ENCODE peak calls at places on chromosomes 6 and 20, in nine cellular contexts. One of them, this sample, is unnamed.

GRCh38 chr6:69422474-69422873 is 374.3 kb downstream of the LMBRD1 start:
- DNase-seq in M059J: no peak
- DNase-seq in stimulated activated CD4-positive, alpha-beta T cell treated with anti-CD3 and anti-CD28 coated beads, Interleukin-1b, Interleukin-23, amount 100 ng/mL, for 24 hours: no peak
- DNase-seq in iris pigment epithelial cell: no peak
- DNase-seq in NCI-H1092: no peak
- DNase-seq in body of pancreas: no peak
- DNase-seq in right lobe of liver: no peak
- DNase-seq in NCI-H2029 treated with DMSO at 0.1 percent for 48 hours: no peak
- DNase-seq in heart right ventricle: no peak
- DNase-seq in this sample: no peak

GRCh38 chr6:42378125-42378524 is 73.6 kb downstream of the TRERF1 start:
- DNase-seq in heart right ventricle: no peak
- DNase-seq in right lobe of liver: no peak
- DNase-seq in stimulated activated CD4-positive, alpha-beta T cell treated with anti-CD3 and anti-CD28 coated beads, Interleukin-1b, Interleukin-23, amount 100 ng/mL, for 24 hours: no peak
- DNase-seq in iris pigment epithelial cell: no peak
- DNase-seq in NCI-H2029 treated with DMSO at 0.1 percent for 48 hours: no peak
- DNase-seq in NCI-H1092: no peak
- DNase-seq in M059J: no peak
- DNase-seq in body of pancreas: no peak
- DNase-seq in this sample: no peak

GRCh38 chr6:40486576-40486975 is 100.6 kb downstream of the LRFN2 start:
- DNase-seq in body of pancreas: no peak
- DNase-seq in right lobe of liver: no peak
- DNase-seq in NCI-H1092: no peak
- DNase-seq in iris pigment epithelial cell: no peak
- DNase-seq in heart right ventricle: no peak
- DNase-seq in NCI-H2029 treated with DMSO at 0.1 percent for 48 hours: no peak
- DNase-seq in stimulated activated CD4-positive, alpha-beta T cell treated with anti-CD3 and anti-CD28 coated beads, Interleukin-1b, Interleukin-23, amount 100 ng/mL, for 24 hours: no peak
- DNase-seq in M059J: no peak
- DNase-seq in this sample: no peak

GRCh38 chr6:111238464-111239119 is 151.3 kb downstream of the SLC16A10 start:
- DNase-seq in stimulated activated CD4-positive, alpha-beta T cell treated with anti-CD3 and anti-CD28 coated beads, Interleukin-1b, Interleukin-23, amount 100 ng/mL, for 24 hours: no peak
- DNase-seq in right lobe of liver: no peak
- DNase-seq in NCI-H2029 treated with DMSO at 0.1 percent for 48 hours: no peak
- DNase-seq in body of pancreas: peak; percentile 25
- DNase-seq in iris pigment epithelial cell: peak; percentile 80
- DNase-seq in NCI-H1092: no peak
- DNase-seq in heart right ventricle: no peak
- DNase-seq in M059J: peak; percentile 84
- DNase-seq in this sample: peak; percentile 69

GRCh38 chr6:152267967-152268845 is 369.0 kb downstream of the SYNE1 start:
- DNase-seq in NCI-H1092: peak; percentile 17
- DNase-seq in M059J: peak; percentile 37
- DNase-seq in right lobe of liver: no peak
- DNase-seq in iris pigment epithelial cell: peak; percentile 14
- DNase-seq in stimulated activated CD4-positive, alpha-beta T cell treated with anti-CD3 and anti-CD28 coated beads, Interleukin-1b, Interleukin-23, amount 100 ng/mL, for 24 hours: peak; percentile 5
- DNase-seq in heart right ventricle: no peak
- DNase-seq in body of pancreas: no peak
- DNase-seq in NCI-H2029 treated with DMSO at 0.1 percent for 48 hours: no peak
- DNase-seq in this sample: peak; percentile 35

GRCh38 chr6:97819680-97820079 is 536.7 kb upstream of the MMS22L start:
- DNase-seq in stimulated activated CD4-positive, alpha-beta T cell treated with anti-CD3 and anti-CD28 coated beads, Interleukin-1b, Interleukin-23, amount 100 ng/mL, for 24 hours: no peak
- DNase-seq in heart right ventricle: no peak
- DNase-seq in M059J: no peak
- DNase-seq in NCI-H1092: no peak
- DNase-seq in NCI-H2029 treated with DMSO at 0.1 percent for 48 hours: no peak
- DNase-seq in right lobe of liver: no peak
- DNase-seq in iris pigment epithelial cell: no peak
- DNase-seq in body of pancreas: no peak
- DNase-seq in this sample: no peak

GRCh38 chr20:35305682-35306556 is 13.7 kb upstream of the FAM83C start:
- DNase-seq in NCI-H1092: no peak
- DNase-seq in stimulated activated CD4-positive, alpha-beta T cell treated with anti-CD3 and anti-CD28 coated beads, Interleukin-1b, Interleukin-23, amount 100 ng/mL, for 24 hours: peak; percentile 49
- DNase-seq in iris pigment epithelial cell: peak; percentile 100
- DNase-seq in body of pancreas: peak; percentile 54
- DNase-seq in M059J: peak; percentile 100
- DNase-seq in NCI-H2029 treated with DMSO at 0.1 percent for 48 hours: no peak
- DNase-seq in heart right ventricle: no peak
- DNase-seq in right lobe of liver: peak; percentile 65
- DNase-seq in this sample: peak; percentile 100

GRCh38 chr6:296151-297122 is 4.2 kb downstream of the DUSP22 start:
- DNase-seq in heart right ventricle: no peak
- DNase-seq in NCI-H2029 treated with DMSO at 0.1 percent for 48 hours: no peak
- DNase-seq in M059J: peak; percentile 39
- DNase-seq in right lobe of liver: no peak
- DNase-seq in stimulated activated CD4-positive, alpha-beta T cell treated with anti-CD3 and anti-CD28 coated beads, Interleukin-1b, Interleukin-23, amount 100 ng/mL, for 24 hours: no peak
- DNase-seq in body of pancreas: peak; percentile 42
- DNase-seq in NCI-H1092: no peak
- DNase-seq in iris pigment epithelial cell: no peak
- DNase-seq in this sample: no peak

GRCh38 chr20:41423026-41423425 is 56.4 kb upstream of the EMILIN3 start:
- DNase-seq in NCI-H2029 treated with DMSO at 0.1 percent for 48 hours: no peak
- DNase-seq in NCI-H1092: no peak
- DNase-seq in M059J: no peak
- DNase-seq in stimulated activated CD4-positive, alpha-beta T cell treated with anti-CD3 and anti-CD28 coated beads, Interleukin-1b, Interleukin-23, amount 100 ng/mL, for 24 hours: no peak
- DNase-seq in iris pigment epithelial cell: peak; percentile 17
- DNase-seq in heart right ventricle: no peak
- DNase-seq in right lobe of liver: no peak
- DNase-seq in body of pancreas: no peak
- DNase-seq in this sample: no peak

GRCh38 chr20:63070301-63070625 is 63.5 kb upstream of the BHLHE23 start:
- DNase-seq in body of pancreas: no peak
- DNase-seq in NCI-H1092: no peak
- DNase-seq in right lobe of liver: peak; percentile 1
- DNase-seq in stimulated activated CD4-positive, alpha-beta T cell treated with anti-CD3 and anti-CD28 coated beads, Interleukin-1b, Interleukin-23, amount 100 ng/mL, for 24 hours: no peak
- DNase-seq in NCI-H2029 treated with DMSO at 0.1 percent for 48 hours: no peak
- DNase-seq in heart right ventricle: no peak
- DNase-seq in M059J: no peak
- DNase-seq in iris pigment epithelial cell: no peak
- DNase-seq in this sample: no peak

GRCh38 chr20:21396045-21396893 is 1.1 kb downstream of the NKX2-4 start:
- DNase-seq in heart right ventricle: peak; percentile 15
- DNase-seq in M059J: no peak
- DNase-seq in right lobe of liver: no peak
- DNase-seq in NCI-H1092: peak; percentile 49
- DNase-seq in stimulated activated CD4-positive, alpha-beta T cell treated with anti-CD3 and anti-CD28 coated beads, Interleukin-1b, Interleukin-23, amount 100 ng/mL, for 24 hours: no peak
- DNase-seq in iris pigment epithelial cell: no peak
- DNase-seq in NCI-H2029 treated with DMSO at 0.1 percent for 48 hours: no peak
- DNase-seq in body of pancreas: peak; percentile 8
- DNase-seq in this sample: no peak

GRCh38 chr20:13286052-13286451 is 65.0 kb downstream of the ISM1 start:
- DNase-seq in NCI-H1092: no peak
- DNase-seq in iris pigment epithelial cell: no peak
- DNase-seq in right lobe of liver: no peak
- DNase-seq in stimulated activated CD4-positive, alpha-beta T cell treated with anti-CD3 and anti-CD28 coated beads, Interleukin-1b, Interleukin-23, amount 100 ng/mL, for 24 hours: no peak
- DNase-seq in body of pancreas: no peak
- DNase-seq in NCI-H2029 treated with DMSO at 0.1 percent for 48 hours: no peak
- DNase-seq in heart right ventricle: no peak
- DNase-seq in M059J: no peak
- DNase-seq in this sample: no peak

GRCh38 chr20:49230575-49231211 is 11.5 kb downstream of the DDX27 start:
- DNase-seq in heart right ventricle: peak; percentile 27
- DNase-seq in right lobe of liver: peak; percentile 31
- DNase-seq in NCI-H1092: no peak
- DNase-seq in NCI-H2029 treated with DMSO at 0.1 percent for 48 hours: no peak
- DNase-seq in M059J: peak; percentile 56
- DNase-seq in iris pigment epithelial cell: peak; percentile 28
- DNase-seq in stimulated activated CD4-positive, alpha-beta T cell treated with anti-CD3 and anti-CD28 coated beads, Interleukin-1b, Interleukin-23, amount 100 ng/mL, for 24 hours: no peak
- DNase-seq in body of pancreas: peak; percentile 32
- DNase-seq in this sample: peak; percentile 76

This sample was measured in EL.